ENCODE peak calls at places on chromosome 1, in seven cellular contexts. One of them, this sample, is unnamed.

GRCh38 chr1:93288558-93288957 is 57.1 kb upstream of the DR1 start:
- DNase-seq in frontal cortex: no peak
- DNase-seq in brain microvascular endothelial cell: no peak
- DNase-seq in mammary epithelial cell: no peak
- DNase-seq in Calu3: no peak
- DNase-seq in A549: no peak
- DNase-seq in CD8-positive, alpha-beta T cell: no peak
- DNase-seq in this sample: no peak

GRCh38 chr1:186974774-186975181 is 146.0 kb downstream of the PLA2G4A start:
- DNase-seq in Calu3: no peak
- DNase-seq in brain microvascular endothelial cell: peak
- DNase-seq in frontal cortex: no peak
- DNase-seq in A549: peak
- DNase-seq in mammary epithelial cell: peak
- DNase-seq in CD8-positive, alpha-beta T cell: no peak
- DNase-seq in this sample: no peak

GRCh38 chr1:207644479-207644851 is 468 bp upstream of the CR1L start:
- DNase-seq in Calu3: no peak
- DNase-seq in brain microvascular endothelial cell: no peak
- DNase-seq in A549: no peak
- DNase-seq in mammary epithelial cell: no peak
- DNase-seq in CD8-positive, alpha-beta T cell: no peak
- DNase-seq in frontal cortex: no peak
- DNase-seq in this sample: no peak

GRCh38 chr1:147723691-147724323 is 36.6 kb downstream of the GJA5 start:
- DNase-seq in A549: peak
- DNase-seq in Calu3: peak
- DNase-seq in brain microvascular endothelial cell: peak
- DNase-seq in mammary epithelial cell: peak
- DNase-seq in frontal cortex: peak
- DNase-seq in CD8-positive, alpha-beta T cell: peak
- DNase-seq in this sample: no peak

GRCh38 chr1:181104790-181105133 is 16.3 kb downstream of the IER5 start:
- DNase-seq in A549: no peak
- DNase-seq in CD8-positive, alpha-beta T cell: peak
- DNase-seq in brain microvascular endothelial cell: no peak
- DNase-seq in mammary epithelial cell: no peak
- DNase-seq in Calu3: peak
- DNase-seq in frontal cortex: no peak
- DNase-seq in this sample: no peak

GRCh38 chr1:92184632-92185031 is 33.1 kb upstream of the C1orf146 start:
- DNase-seq in frontal cortex: no peak
- DNase-seq in A549: no peak
- DNase-seq in CD8-positive, alpha-beta T cell: no peak
- DNase-seq in brain microvascular endothelial cell: peak
- DNase-seq in Calu3: no peak
- DNase-seq in mammary epithelial cell: peak
- DNase-seq in this sample: no peak

GRCh38 chr1:200488375-200489165 is 78.7 kb upstream of the ZNF281 start:
- DNase-seq in A549: peak
- DNase-seq in mammary epithelial cell: peak
- DNase-seq in brain microvascular endothelial cell: peak
- DNase-seq in CD8-positive, alpha-beta T cell: peak
- DNase-seq in Calu3: peak
- DNase-seq in frontal cortex: peak
- DNase-seq in this sample: peak

GRCh38 chr1:57747818-57748217 is 324.0 kb upstream of the DAB1 start:
- DNase-seq in A549: no peak
- DNase-seq in Calu3: no peak
- DNase-seq in brain microvascular endothelial cell: no peak
- DNase-seq in CD8-positive, alpha-beta T cell: no peak
- DNase-seq in frontal cortex: no peak
- DNase-seq in mammary epithelial cell: no peak
- DNase-seq in this sample: no peak

GRCh38 chr1:55317673-55318072 is 102.5 kb upstream of the USP24 start:
- DNase-seq in Calu3: no peak
- DNase-seq in mammary epithelial cell: no peak
- DNase-seq in frontal cortex: no peak
- DNase-seq in brain microvascular endothelial cell: no peak
- DNase-seq in A549: no peak
- DNase-seq in CD8-positive, alpha-beta T cell: no peak
- DNase-seq in this sample: no peak

GRCh38 chr1:19750101-19750881 is 49.4 kb downstream of the TMCO4 start:
- DNase-seq in CD8-positive, alpha-beta T cell: no peak
- DNase-seq in A549: no peak
- DNase-seq in Calu3: no peak
- DNase-seq in frontal cortex: no peak
- DNase-seq in mammary epithelial cell: peak
- DNase-seq in brain microvascular endothelial cell: no peak
- DNase-seq in this sample: no peak

GRCh38 chr1:18794066-18794465 is 65.4 kb downstream of the TAS1R2 start:
- DNase-seq in frontal cortex: no peak
- DNase-seq in mammary epithelial cell: no peak
- DNase-seq in CD8-positive, alpha-beta T cell: no peak
- DNase-seq in brain microvascular endothelial cell: no peak
- DNase-seq in A549: no peak
- DNase-seq in Calu3: no peak
- DNase-seq in this sample: no peak

GRCh38 chr1:24640288-24640687 is 2.8 kb upstream of the SRRM1 start:
- DNase-seq in CD8-positive, alpha-beta T cell: no peak
- DNase-seq in A549: no peak
- DNase-seq in frontal cortex: no peak
- DNase-seq in mammary epithelial cell: no peak
- DNase-seq in brain microvascular endothelial cell: no peak
- DNase-seq in Calu3: no peak
- DNase-seq in this sample: no peak

This sample was measured in H54.